ENCODE peak calls at places on chromosomes 7 and 10, in five cellular contexts. F is stimulated activated CD4-positive, alpha-beta T cell treated with anti-CD3 and anti-CD28 coated beads, Interleukin-4, amount 100 ng/mL, for 1 hour; T is EH; I is naive B cell; P is ELR. R is an unnamed sample.

GRCh38 chr7:14294637-14295036 is 305.2 kb upstream of the ETV1 start:
- DNase-seq in T (no peak), I (no peak), P (peak; percentile 36), F (no peak), R (no peak)

GRCh38 chr10:132443605-132443997 is 46.6 kb downstream of the PWWP2B start:
- DNase-seq in I (peak; percentile 82), P (peak; percentile 74), F (peak; percentile 77), T (peak; percentile 48), R (peak; percentile 77)

GRCh38 chr10:49323171-49323895 is 24.4 kb downstream of the C10orf71 start:
- DNase-seq in F (no peak), I (no peak), T (no peak), P (no peak), R (no peak)

GRCh38 chr10:102723989-102724388 is 9.6 kb downstream of the SFXN2 start:
- DNase-seq in P (no peak), F (no peak), T (no peak), I (no peak), R (no peak)

GRCh38 chr10:29057712-29058426 is 231.0 kb upstream of the LYZL1 start:
- DNase-seq in F (no peak), T (peak; percentile 7), I (no peak), P (no peak), R (no peak)

GRCh38 chr7:100949227-100949930 is at the start of gene MUC3A:
- DNase-seq in T (no peak), I (no peak), P (no peak), F (no peak), R (no peak)

GRCh38 chr7:150514748-150515222 is at the start of gene GIMAP7:
- DNase-seq in T (no peak), F (peak; percentile 53), P (no peak), I (no peak), R (peak; percentile 69)

GRCh38 chr7:2114052-2114451 is 118.7 kb downstream of the MAD1L1 start:
- DNase-seq in P (peak; percentile 89), T (peak; percentile 86), F (no peak), I (no peak), R (no peak)

GRCh38 chr7:31271641-31272405 is 68.7 kb downstream of the NEUROD6 start:
- DNase-seq in T (no peak), F (no peak), P (no peak), I (no peak), R (no peak)

GRCh38 chr10:71548494-71548846 is 151.8 kb downstream of the CDH23 start:
- DNase-seq in F (no peak), I (no peak), P (peak; percentile 39), T (peak; percentile 11), R (no peak)

GRCh38 chr7:73901231-73901822 is 40.4 kb downstream of the TMEM270 start:
- DNase-seq in T (no peak), I (no peak), F (no peak), P (no peak), R (no peak)

GRCh38 chr10:51079766-51080165 is 5.5 kb downstream of the PRKG1 start:
- DNase-seq in P (no peak), I (no peak), T (no peak), F (no peak), R (no peak)

GRCh38 chr10:23694446-23694920 is 255.6 kb downstream of the OTUD1 start:
- DNase-seq in P (no peak), T (no peak), F (no peak), I (no peak), R (no peak)

GRCh38 chr7:115043605-115044004 is 121.7 kb downstream of the MDFIC start:
- DNase-seq in T (no peak), P (no peak), I (no peak), F (no peak), R (no peak)

GRCh38 chr7:43914795-43915194 is 8.4 kb upstream of the URGCP start:
- DNase-seq in F (no peak), T (no peak), P (no peak), I (no peak), R (no peak)

GRCh38 chr10:15627617-15628196 is 92.0 kb downstream of the ITGA8 start:
- DNase-seq in P (peak; percentile 68), I (no peak), F (no peak), T (peak; percentile 75), R (no peak)

GRCh38 chr10:44647877-44648542 is 263.1 kb upstream of the CXCL12 start:
- DNase-seq in P (no peak), T (peak; percentile 89), I (no peak), F (no peak), R (no peak)

GRCh38 chr7:91228927-91229326 is 35.3 kb upstream of the FZD1 start:
- DNase-seq in P (peak; percentile 32), F (no peak), T (peak; percentile 49), I (no peak), R (no peak)

GRCh38 chr10:14405076-14406065 is 74.6 kb upstream of the FRMD4A start:
- DNase-seq in P (peak; percentile 92), T (peak; percentile 99), I (no peak), F (no peak), R (no peak)

GRCh38 chr7:130385600-130386066 is 5.3 kb downstream of the CPA1 start:
- DNase-seq in P (no peak), F (no peak), T (no peak), I (no peak), R (no peak)

GRCh38 chr7:84195295-84196006 is 862 bp upstream of the SEMA3A start:
- DNase-seq in T (peak; percentile 24), F (no peak), P (peak; percentile 27), I (no peak), R (no peak)

GRCh38 chr10:80861882-80862281 is 324.2 kb downstream of the SH2D4B start:
- DNase-seq in P (no peak), F (no peak), I (no peak), T (no peak), R (no peak)

GRCh38 chr10:66795871-66796270 is 130.0 kb upstream of the LRRTM3 start:
- DNase-seq in I (no peak), F (no peak), T (no peak), P (no peak), R (no peak)

GRCh38 chr7:2880882-2881281 is 36.8 kb upstream of the GNA12 start:
- DNase-seq in F (no peak), I (no peak), P (no peak), T (no peak), R (no peak)

GRCh38 chr7:69652947-69653701 is 54.8 kb downstream of the AUTS2 start:
- DNase-seq in P (no peak), I (no peak), F (no peak), T (no peak), R (no peak)

GRCh38 chr10:97005349-97005748 is 173.3 kb downstream of the LCOR start:
- DNase-seq in I (no peak), F (no peak), T (no peak), P (no peak), R (no peak)

R was measured in activated naive CD8-positive, alpha-beta T cell treated with anti-CD3 and anti-CD28 coated beads, Interleukin-2, amount 10 ng/mL, durations not matched to agents 7 days and 5 days.